ENCODE peak calls at places on chromosomes 11 and 22, in seven cellular contexts. T is activated B cell treated with CpG ODN at 0.5 μM for 24 hours, D is choroid plexus epithelial cell, I is cardiac fibroblast, L is IMR-90, W is stomach, Y is fibroblast of villous mesenchyme. N is an unnamed sample.

GRCh38 chr11:126403658-126404057 is 48.2 kb downstream of the ST3GAL4 start:
- DNase-seq in Y (no peak), W (no peak), L (no peak), T (no peak), D (no peak), I (no peak), N (no peak)

GRCh38 chr11:64872790-64873488 is 5.5 kb downstream of the EHD1 start:
- DNase-seq in D (no peak), W (no peak), T (no peak), I (no peak), L (no peak), Y (no peak), N (no peak)

GRCh38 chr11:32052218-32052617 is 38.7 kb upstream of the RCN1 start:
- DNase-seq in I (peak), W (peak), T (no peak), L (peak), Y (peak), D (peak), N (no peak)

GRCh38 chr11:107988397-107989158 is 20.1 kb upstream of the CUL5 start:
- DNase-seq in L (no peak), D (no peak), T (no peak), W (no peak), Y (no peak), I (no peak), N (peak)

GRCh38 chr11:952406-953385 is 27.0 kb downstream of the AP2A2 start:
- DNase-seq in L (peak), Y (peak), I (peak), T (no peak), D (peak), W (peak), N (no peak)

GRCh38 chr11:133821776-133822175 is 23.5 kb downstream of the SPATA19 start:
- DNase-seq in T (no peak), I (peak), L (no peak), D (peak), Y (no peak), W (peak), N (no peak)

GRCh38 chr11:76845069-76845468 is 15.6 kb upstream of the ACER3 start:
- DNase-seq in I (no peak), D (no peak), T (no peak), W (no peak), Y (no peak), L (no peak), N (no peak)

GRCh38 chr11:6129634-6130033 is 22.1 kb downstream of the OR56B4 start:
- DNase-seq in L (no peak), D (no peak), Y (no peak), W (no peak), I (no peak), T (no peak), N (no peak)

GRCh38 chr22:49367016-49367697 is 460.5 kb downstream of the BRD1 start:
- DNase-seq in I (no peak), Y (no peak), D (peak), L (no peak), T (no peak), W (peak), N (no peak)

GRCh38 chr11:96257972-96258951 is 84.7 kb downstream of the MAML2 start:
- DNase-seq in T (no peak), W (no peak), L (peak), I (no peak), Y (peak), D (peak), N (no peak)

GRCh38 chr11:33542921-33543320 is 157.7 kb downstream of the C11orf91 start:
- DNase-seq in L (peak), W (peak), D (peak), T (peak), Y (peak), I (peak), N (no peak)

GRCh38 chr11:127056338-127056971 is 55.9 kb upstream of the KIRREL3 start:
- DNase-seq in Y (no peak), T (no peak), L (no peak), W (no peak), I (no peak), D (no peak), N (no peak)

GRCh38 chr11:114953039-114953438 is 274.7 kb downstream of the NXPE2 start:
- DNase-seq in D (no peak), I (no peak), W (no peak), Y (no peak), L (no peak), T (no peak), N (no peak)

GRCh38 chr11:107963091-107963490 is 34.8 kb downstream of the RAB39A start:
- DNase-seq in W (no peak), Y (no peak), I (no peak), L (no peak), T (no peak), D (no peak), N (no peak)

GRCh38 chr22:29043906-29044575 is 17.6 kb downstream of the C22orf31 start:
- DNase-seq in W (no peak), D (peak), L (peak), I (peak), Y (peak), T (no peak), N (no peak)

GRCh38 chr11:111001986-111002616 is 243.4 kb upstream of the POU2AF2 start:
- DNase-seq in D (peak), L (peak), I (peak), T (no peak), W (no peak), Y (peak), N (no peak)

GRCh38 chr22:27461470-27461869 is 340.1 kb downstream of the MN1 start:
- DNase-seq in W (no peak), L (peak), T (no peak), I (peak), D (peak), Y (peak), N (no peak)

GRCh38 chr11:5891216-5891800 is 1.7 kb upstream of the OR52E5 start:
- DNase-seq in D (peak), W (no peak), Y (peak), L (peak), T (no peak), I (peak), N (no peak)

GRCh38 chr11:44601471-44602370 is 36.3 kb downstream of the CD82 start:
- DNase-seq in D (no peak), W (no peak), I (no peak), Y (no peak), L (no peak), T (peak), N (no peak)

GRCh38 chr11:20005747-20006146 is 154.5 kb downstream of the DBX1 start:
- DNase-seq in W (no peak), L (no peak), Y (no peak), T (no peak), I (no peak), D (no peak), N (no peak)

GRCh38 chr11:91513734-91514133 is 710.9 kb upstream of the FAT3 start:
- DNase-seq in L (no peak), Y (no peak), I (no peak), W (no peak), T (no peak), D (peak), N (no peak)

GRCh38 chr11:62707277-62707771 is at the start of the genes BSCL2 and GNG3:
- DNase-seq in L (no peak), Y (no peak), W (no peak), T (no peak), I (no peak), D (no peak), N (no peak)

GRCh38 chr11:61796127-61796526 is 3.4 kb downstream of the FEN1 start:
- DNase-seq in Y (no peak), L (no peak), W (no peak), T (no peak), I (no peak), D (no peak), N (no peak)

GRCh38 chr11:27120211-27120610 is 79.6 kb downstream of the BBOX1 start:
- DNase-seq in W (no peak), L (no peak), T (no peak), Y (no peak), I (no peak), D (no peak), N (no peak)

GRCh38 chr11:27119396-27119795 is 78.8 kb downstream of the BBOX1 start:
- DNase-seq in T (no peak), W (no peak), L (no peak), I (no peak), D (no peak), Y (no peak), N (no peak)

DNA sequence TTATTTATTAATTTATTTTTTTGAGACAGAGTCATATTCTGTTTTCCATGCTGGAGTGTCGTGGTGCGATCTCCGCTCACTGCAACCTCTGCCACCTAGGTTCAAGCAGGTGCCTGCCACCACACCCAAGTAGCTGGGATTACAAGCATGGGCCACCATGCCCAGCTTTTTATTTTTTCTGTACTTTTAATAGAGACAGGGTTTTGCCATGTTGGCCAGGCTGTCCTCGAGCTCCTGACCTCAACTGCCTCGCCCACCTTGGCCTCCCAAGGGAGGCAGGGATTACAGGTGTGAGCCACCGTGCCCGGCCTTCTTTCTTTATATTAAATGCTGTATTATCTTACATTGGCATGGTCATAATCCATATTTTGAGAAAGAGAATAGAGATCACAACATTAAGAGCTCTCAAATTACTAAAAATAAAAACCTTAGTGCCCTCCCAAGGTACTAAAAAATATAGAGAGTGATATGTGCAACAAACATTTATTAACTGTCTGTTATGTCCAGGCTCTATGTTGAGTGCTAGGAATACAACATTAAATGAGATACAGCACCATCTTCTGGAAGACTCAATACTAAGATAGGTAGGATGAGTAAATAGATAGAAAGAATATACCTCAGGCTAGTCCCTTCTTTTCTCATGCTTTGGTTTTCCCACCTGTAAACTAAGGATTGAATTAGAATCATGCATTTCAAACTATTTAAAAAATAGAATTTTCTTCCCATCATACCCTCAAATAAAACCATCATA is 84.1 kb downstream of the BBOX1 start:
- DNase-seq in Y (peak), W (no peak), L (peak), D (peak), T (no peak), I (peak), N (no peak)
- TF ChIP-seq CTCF in Y (peak), W (no peak), L (peak), D (peak), T (no peak), I (no peak), N (no peak)

GRCh38 chr22:23533328-23533762 is 46.7 kb downstream of the IGLL1 start:
- DNase-seq in I (peak), Y (peak), T (no peak), W (no peak), D (peak), L (peak), N (no peak)
- TF ChIP-seq CTCF in I (peak), Y (peak), T (no peak), W (no peak), D (peak), L (peak), N (peak)

GRCh38 chr22:30556388-30556787 is 9.8 kb upstream of the SEC14L6 start:
- DNase-seq in L (no peak), Y (no peak), I (no peak), W (no peak), T (no peak), D (no peak), N (no peak)
- TF ChIP-seq CTCF in L (no peak), Y (no peak), I (no peak), W (no peak), T (no peak), D (peak), N (no peak)

DNA sequence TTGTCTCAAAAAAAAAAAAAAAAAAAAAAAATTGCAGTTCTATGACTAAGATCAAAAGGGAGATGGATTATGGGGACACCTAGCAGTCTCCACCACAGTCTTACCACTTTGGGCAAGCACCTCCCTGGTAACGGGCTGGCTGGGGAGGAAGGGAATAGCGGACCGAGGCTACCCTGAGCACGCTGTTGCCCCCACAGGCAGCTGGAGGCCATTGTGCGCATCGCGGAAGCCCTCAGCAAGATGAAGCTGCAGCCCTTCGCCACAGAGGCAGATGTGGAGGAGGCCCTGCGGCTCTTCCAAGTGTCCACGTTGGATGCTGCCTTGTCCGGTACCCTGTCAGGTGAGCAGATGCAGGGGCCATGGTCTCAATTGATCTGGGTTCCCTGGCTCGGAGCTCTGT is 21.2 kb downstream of the MCM5 start:
- DNase-seq in I (no peak), W (no peak), D (no peak), T (no peak), Y (no peak), L (no peak), N (no peak)
- TF ChIP-seq CTCF in I (no peak), W (no peak), D (no peak), T (no peak), Y (no peak), L (no peak), N (no peak)

GRCh38 chr22:37282385-37282677 is at the start of gene CYTH4:
- DNase-seq in Y (no peak), D (no peak), T (peak), W (peak), L (no peak), I (no peak), N (peak)

GRCh38 chr22:37281646-37282384 is 493 bp upstream of the CYTH4 start:
- DNase-seq in T (no peak), Y (no peak), I (no peak), W (no peak), D (no peak), L (no peak), N (no peak)

GRCh38 chr22:37284126-37284806 is 2.0 kb downstream of the CYTH4 start:
- DNase-seq in I (no peak), L (no peak), T (no peak), W (no peak), D (no peak), Y (no peak), N (peak)

GRCh38 chr22:37284807-37285355 is 2.6 kb downstream of the CYTH4 start:
- DNase-seq in T (peak), Y (no peak), D (no peak), W (peak), L (no peak), I (no peak), N (peak)

GRCh38 chr22:37283393-37283937 is 1.2 kb downstream of the CYTH4 start:
- DNase-seq in Y (no peak), D (no peak), L (no peak), W (no peak), T (no peak), I (no peak), N (peak)
- TF ChIP-seq CTCF in Y (peak), D (peak), L (peak), W (no peak), T (no peak), I (no peak), N (no peak)

GRCh38 chr11:88515002-88515401 is 177.5 kb upstream of the CTSC start:
- DNase-seq in W (no peak), T (no peak), D (no peak), I (no peak), L (no peak), Y (no peak), N (no peak)

GRCh38 chr11:88521354-88522310 is 184.1 kb upstream of the CTSC start:
- DNase-seq in L (peak), Y (peak), I (no peak), T (no peak), W (no peak), D (peak), N (no peak)

GRCh38 chr11:88522624-88523361 is 185.3 kb upstream of the CTSC start:
- DNase-seq in I (no peak), W (no peak), L (no peak), T (no peak), D (peak), Y (no peak), N (no peak)

GRCh38 chr11:88523362-88524028 is 186.0 kb upstream of the CTSC start:
- DNase-seq in Y (peak), T (no peak), L (peak), I (peak), W (no peak), D (peak), N (no peak)

GRCh38 chr11:88520391-88520790 is 182.9 kb upstream of the CTSC start:
- DNase-seq in D (peak), Y (peak), W (no peak), I (peak), L (peak), T (no peak), N (no peak)
- TF ChIP-seq CTCF in D (no peak), Y (no peak), W (no peak), I (no peak), L (no peak), T (no peak), N (no peak)

GRCh38 chr11:128624269-128625170 is 37.2 kb upstream of the ETS1 start:
- DNase-seq in I (no peak), Y (no peak), D (no peak), L (no peak), T (peak), W (peak), N (no peak)

GRCh38 chr11:128620306-128621175 is 33.2 kb upstream of the ETS1 start:
- DNase-seq in I (no peak), T (no peak), Y (peak), W (no peak), L (peak), D (no peak), N (no peak)

GRCh38 chr11:128619540-128620305 is 32.4 kb upstream of the ETS1 start:
- DNase-seq in W (no peak), Y (no peak), I (no peak), D (no peak), T (no peak), L (no peak), N (no peak)

GRCh38 chr11:128622137-128622523 is 34.8 kb upstream of the ETS1 start:
- DNase-seq in I (no peak), W (no peak), T (no peak), D (peak), Y (no peak), L (no peak), N (no peak)

GRCh38 chr11:128621491-128622136 is 34.3 kb upstream of the ETS1 start:
- DNase-seq in D (peak), T (no peak), Y (peak), I (peak), L (peak), W (no peak), N (no peak)
- TF ChIP-seq CTCF in D (peak), T (no peak), Y (no peak), I (peak), L (no peak), W (no peak), N (no peak)

GRCh38 chr11:73477518-73477917 is 101.3 kb downstream of the RELT start:
- DNase-seq in Y (no peak), I (no peak), D (no peak), L (no peak), T (no peak), W (no peak), N (no peak)

GRCh38 chr11:73480677-73481076 is 104.5 kb downstream of the RELT start:
- DNase-seq in I (peak), D (peak), Y (peak), L (peak), W (no peak), T (no peak), N (no peak)

GRCh38 chr11:73475549-73475948 is 99.3 kb downstream of the RELT start:
- DNase-seq in L (no peak), I (no peak), T (no peak), Y (no peak), D (no peak), W (no peak), N (no peak)

GRCh38 chr11:73481626-73482025 is 105.4 kb downstream of the RELT start:
- DNase-seq in W (no peak), L (no peak), T (no peak), I (no peak), Y (no peak), D (no peak), N (no peak)

DNA sequence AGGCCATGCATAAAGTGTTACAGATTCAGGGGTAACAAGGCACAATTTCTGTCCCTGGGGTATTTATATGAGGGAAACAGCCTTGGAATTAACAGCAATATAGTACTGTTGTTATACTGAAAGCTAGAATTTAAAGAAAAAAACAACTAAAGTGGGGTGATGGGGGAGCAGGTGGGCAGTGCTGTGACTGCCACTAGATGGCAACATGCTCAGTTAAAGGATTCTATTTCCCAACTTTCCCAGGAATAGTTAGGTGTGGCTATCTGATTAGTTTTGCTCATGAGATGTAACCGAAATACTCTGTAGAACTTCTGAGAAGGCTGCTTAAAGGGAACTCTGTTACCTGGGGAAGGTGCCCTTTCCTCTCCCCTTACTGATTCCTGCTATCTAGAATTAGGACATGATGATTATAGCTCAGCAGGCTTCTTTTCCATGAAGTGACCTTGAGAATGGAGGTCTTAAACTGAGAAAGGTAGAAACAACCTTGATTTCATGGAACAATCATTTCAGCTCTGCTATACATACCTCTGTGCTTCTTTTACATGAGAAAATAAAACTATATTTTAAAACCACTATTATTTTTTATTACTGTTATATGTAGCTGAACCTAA is 102.6 kb downstream of the RELT start:
- DNase-seq in Y (peak), T (no peak), I (peak), L (peak), W (no peak), D (peak), N (no peak)
- TF ChIP-seq CTCF in Y (peak), T (no peak), I (peak), L (peak), W (no peak), D (peak), N (peak)

GRCh38 chr11:57567512-57568329 is at the start of gene UBE2L6:
- DNase-seq in I (peak), D (peak), T (peak), Y (peak), L (no peak), W (peak), N (peak)
- TF ChIP-seq CTCF in I (no peak), D (no peak), T (peak), Y (no peak), L (peak), W (no peak), N (peak)

N was measured in CD14-positive monocyte.